ENCODE peak calls at places on chromosomes 3 and 15, in nine cellular contexts. S is EH; V is mucosa of gallbladder; T is endodermal cell; Q is AG04450; C is tibial artery; J is GM13977; K is iPS DF 19.7; N is activated CD4-positive, alpha-beta memory T cell treated with anti-CD3 and anti-CD28 coated beads, Interleukin-2, amount 10 ng/mL, durations not matched to agents 7 days and 5 days. Z is an unnamed sample.

GRCh38 chr3:105431171-105431570 is 64.5 kb downstream of the ALCAM start:
- DNase-seq in C (no peak), N (no peak), V (no peak), T (no peak), J (no peak), Q (no peak), K (no peak), S (no peak), Z (no peak)

GRCh38 chr3:50604628-50605588 is 6.7 kb downstream of the CISH start:
- DNase-seq in N (no peak), S (no peak), J (no peak), V (peak), K (no peak), C (no peak), Q (no peak), T (no peak), Z (no peak)

GRCh38 chr3:39192490-39193092 is at the start of gene XIRP1:
- DNase-seq in K (no peak), Q (no peak), J (peak), S (peak), V (no peak), T (peak), C (no peak), N (no peak), Z (no peak)

GRCh38 chr3:182405752-182406151 is 387.6 kb upstream of the ATP11B start:
- DNase-seq in N (no peak), Q (no peak), K (no peak), J (no peak), V (no peak), C (no peak), S (no peak), T (no peak), Z (no peak)

GRCh38 chr3:39146083-39146501 is 7.3 kb downstream of the CSRNP1 start:
- DNase-seq in S (peak), C (peak), Q (no peak), K (no peak), T (peak), J (no peak), N (peak), V (no peak), Z (no peak)

GRCh38 chr15:69410290-69410874 is 3.8 kb upstream of the KIF23 start:
- DNase-seq in C (no peak), V (no peak), T (peak), S (peak), J (no peak), N (no peak), K (no peak), Q (no peak), Z (peak)

GRCh38 chr3:10968390-10968789 is 24.2 kb upstream of the SLC6A1 start:
- DNase-seq in S (no peak), C (no peak), J (no peak), N (no peak), T (peak), K (no peak), Q (no peak), V (no peak), Z (no peak)

GRCh38 chr3:52521881-52522650 is 11.6 kb downstream of the NT5DC2 start:
- DNase-seq in T (no peak), K (no peak), N (no peak), C (no peak), V (no peak), J (no peak), Q (no peak), S (no peak), Z (no peak)

GRCh38 chr3:46093327-46093932 is 66.1 kb upstream of the XCR1 start:
- DNase-seq in N (no peak), S (no peak), Q (no peak), V (no peak), C (no peak), J (no peak), T (no peak), K (no peak), Z (no peak)

GRCh38 chr15:84828433-84828908 is 11.3 kb downstream of the ALPK3 start:
- DNase-seq in V (no peak), Q (no peak), K (no peak), J (no peak), S (no peak), C (no peak), N (no peak), T (peak), Z (no peak)